ENCODE peak calls at places on chromosomes 6 and 20, in nine cellular contexts. Q is keratinocyte, U is lower lobe of right lung, K is heart left ventricle, R is left lung, T is cardiac muscle cell, X is IMR-90, A is HL-60, F is brain microvascular endothelial cell. N is an unnamed sample.

GRCh38 chr6:43172127-43173007 is 1.3 kb downstream of the SRF start:
- DNase-seq in K (peak; percentile 71), U (peak; percentile 72), R (peak; percentile 91), F (peak; percentile 10), T (peak; percentile 50), X (peak; percentile 27), Q (no peak), A (peak; percentile 62), N (peak; percentile 59)

GRCh38 chr6:88165877-88166492 is at the start of gene CNR1:
- DNase-seq in X (no peak), A (no peak), F (peak; percentile 15), U (peak; percentile 85), T (peak; percentile 52), R (peak; percentile 94), K (peak; percentile 42), Q (no peak), N (peak; percentile 83)

GRCh38 chr20:10769700-10770099 is 95.9 kb upstream of the JAG1 start:
- DNase-seq in K (no peak), Q (no peak), R (no peak), U (no peak), F (peak; percentile 56), T (no peak), X (peak; percentile 39), A (no peak), N (no peak)

GRCh38 chr6:3999800-4000661 is 78.9 kb downstream of the FAM217A start:
- DNase-seq in F (no peak), K (no peak), R (no peak), U (no peak), A (no peak), Q (no peak), T (no peak), X (no peak), N (no peak)

GRCh38 chr20:33373735-33374605 is 27.3 kb downstream of the CDK5RAP1 start:
- DNase-seq in R (no peak), T (peak; percentile 2), A (no peak), F (peak; percentile 28), K (no peak), X (peak; percentile 94), Q (no peak), U (no peak), N (no peak)

GRCh38 chr6:140078552-140079126 is 704.2 kb upstream of the CITED2 start:
- DNase-seq in F (peak; percentile 79), R (no peak), A (no peak), U (no peak), X (peak; percentile 92), Q (no peak), K (no peak), T (peak; percentile 96), N (no peak)

GRCh38 chr20:59518881-59519706 is 85.2 kb upstream of the PHACTR3 start:
- DNase-seq in T (peak; percentile 61), R (no peak), F (peak; percentile 10), X (peak; percentile 47), K (peak; percentile 22), A (peak; percentile 17), U (no peak), Q (peak; percentile 11), N (no peak)

GRCh38 chr20:10065154-10065833 is 30.5 kb downstream of the ANKEF1 start:
- DNase-seq in F (no peak), T (no peak), A (no peak), R (no peak), K (no peak), Q (no peak), X (peak; percentile 33), U (no peak), N (no peak)

GRCh38 chr20:4811257-4811656 is 89.5 kb downstream of the PRND start:
- DNase-seq in K (no peak), F (no peak), T (no peak), Q (no peak), A (no peak), U (no peak), X (no peak), R (no peak), N (no peak)

GRCh38 chr6:40962241-40962640 is 76.8 kb downstream of the UNC5CL start:
- DNase-seq in Q (peak; percentile 98), F (peak; percentile 73), T (peak; percentile 72), A (peak; percentile 12), K (no peak), R (no peak), X (peak; percentile 95), U (no peak), N (peak; percentile 27)

GRCh38 chr20:3407426-3408250 is at the start of gene DNAAF9:
- DNase-seq in K (peak; percentile 83), Q (peak; percentile 73), U (peak; percentile 89), R (peak; percentile 91), T (peak; percentile 84), X (peak; percentile 59), A (peak; percentile 82), F (peak; percentile 45), N (peak; percentile 73)
- TF ChIP-seq CTCF in K (peak; percentile 28), Q (peak; percentile 16), U (peak; percentile 38), R (peak; percentile 15), T (peak; percentile 18), X (peak; percentile 43), A (no peak), F (peak; percentile 3), N (no peak)

GRCh38 chr20:37418591-37418990 is 72.7 kb downstream of the SRC start:
- DNase-seq in R (no peak), A (no peak), U (no peak), F (no peak), T (no peak), Q (no peak), X (no peak), K (no peak), N (no peak)
- H3K27me3 ChIP-seq in R (peaks cover 82% of the 10 kb centered on the region), A (peaks cover 28% of the 10 kb centered on the region), U (peaks cover 23% of the 10 kb centered on the region), F (peaks cover 62% of the 10 kb centered on the region), T (peaks cover 24% of the 10 kb centered on the region), Q (peaks cover 85% of the 10 kb centered on the region), X (peaks cover 91% of the 10 kb centered on the region), K (peaks cover 30% of the 10 kb centered on the region), N (peaks cover 3% of the 10 kb centered on the region)

GRCh38 chr6:130613176-130613575 is 214.0 kb upstream of the SMLR1 start:
- DNase-seq in K (no peak), U (no peak), X (no peak), F (no peak), T (no peak), Q (no peak), A (no peak), R (no peak), N (no peak)
- H3K4me3 ChIP-seq in K (no peak overlapping the region), U (no peak overlapping the region), X (no peak overlapping the region), F (no peak overlapping the region), T (no peak overlapping the region), Q (no peak overlapping the region), A (no peak overlapping the region), R (no peak overlapping the region), N (no peak overlapping the region)

DNA sequence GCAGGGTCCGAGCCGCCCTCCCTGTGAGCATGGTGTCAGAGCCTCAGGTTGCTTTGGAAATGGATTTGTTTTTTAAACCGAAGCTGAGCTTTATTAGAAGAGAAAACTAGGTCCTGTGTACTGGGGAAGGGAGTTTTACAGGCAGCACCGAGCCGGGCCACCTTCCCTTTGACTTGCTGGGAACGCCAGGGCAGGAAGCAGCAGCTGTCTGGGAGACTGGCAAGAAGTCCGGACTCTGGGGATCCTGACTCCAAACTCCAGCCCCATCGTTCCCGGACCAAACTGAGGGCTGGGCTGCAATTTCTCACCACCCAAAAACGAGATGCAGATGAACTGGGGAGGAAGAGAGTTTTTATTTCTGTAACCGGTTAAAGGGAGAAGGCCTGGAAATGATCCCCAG is 214.9 kb upstream of the KCNG1 start:
- DNase-seq in R (no peak), K (no peak), Q (no peak), F (no peak), T (peak; percentile 15), A (no peak), X (no peak), U (no peak), N (no peak)
- TF ChIP-seq CTCF in R (no peak), K (no peak), Q (no peak), F (no peak), T (no peak), A (no peak), X (no peak), U (no peak), N (no peak)

GRCh38 chr20:64162239-64162621 is 2.0 kb upstream of the MYT1 start:
- DNase-seq in F (no peak), R (no peak), A (no peak), T (no peak), K (no peak), Q (no peak), X (no peak), U (no peak), N (no peak)
- H3K27me3 ChIP-seq in F (peaks cover 27% of the 10 kb centered on the region), R (peaks cover 90% of the 10 kb centered on the region), A (peaks cover 17% of the 10 kb centered on the region), T (peaks cover 58% of the 10 kb centered on the region), K (peaks cover 86% of the 10 kb centered on the region), Q (peaks cover 54% of the 10 kb centered on the region), X (peaks cover 73% of the 10 kb centered on the region), U (peaks cover 72% of the 10 kb centered on the region), N (no peaks in the 10 kb centered on the region)

DNA sequence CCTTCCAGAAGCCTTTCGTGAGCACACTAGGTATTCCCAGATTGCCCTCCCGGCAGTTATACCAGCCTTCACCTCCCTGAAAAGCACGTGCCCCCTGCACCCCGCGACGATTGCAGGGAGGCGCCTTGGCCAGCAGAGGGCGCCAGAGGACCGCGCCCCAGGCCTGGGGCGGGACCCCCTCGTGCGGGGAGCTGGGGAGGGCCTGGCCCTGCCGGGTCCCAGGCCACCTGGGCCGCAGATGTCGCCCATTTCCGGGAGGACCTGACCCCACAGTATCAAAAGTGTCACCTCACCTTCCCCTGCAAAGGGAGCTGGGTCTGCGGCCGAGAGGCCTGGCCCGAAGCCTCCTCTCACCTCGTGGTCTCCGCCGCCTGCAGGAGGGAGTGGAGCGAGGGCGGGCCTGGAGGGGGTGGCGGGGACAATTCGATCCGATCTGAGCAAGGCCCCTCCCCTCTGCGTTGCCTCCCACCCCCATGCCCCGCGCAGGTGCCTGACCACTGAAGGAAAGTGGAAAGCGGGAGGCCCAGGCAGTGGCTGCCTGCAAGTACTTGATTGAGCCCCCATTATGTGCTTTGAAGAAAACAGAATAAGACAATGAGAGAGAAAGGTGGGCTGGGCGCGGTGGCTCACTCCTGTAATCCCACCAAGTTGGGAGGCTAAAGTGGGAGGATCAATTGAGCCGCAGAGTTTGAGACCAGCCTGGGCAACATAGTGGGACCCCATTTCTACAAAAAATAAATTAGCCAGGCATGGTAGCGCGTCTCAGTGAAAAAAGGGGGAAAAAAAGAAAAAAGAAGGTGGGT is 3.5 kb upstream of the SNAI1 start:
- DNase-seq in Q (no peak), K (peak; percentile 56), R (peak; percentile 90), A (no peak), T (peak; percentile 46), F (no peak), U (peak; percentile 59), X (no peak), N (peak; percentile 69)
- H3K4me3 ChIP-seq in Q (no peak overlapping the region), K (peak overlapping the region; percentile 33), R (peak overlapping the region; percentile 6), A (no peak overlapping the region), T (peak overlapping the region; percentile 23), F (peak overlapping the region; percentile 40), U (peak overlapping the region; percentile 34), X (peak overlapping the region; percentile 20), N (peak overlapping the region; percentile 10)

GRCh38 chr6:129621252-129621651 is 88.7 kb downstream of the ARHGAP18 start:
- DNase-seq in T (no peak), K (no peak), R (no peak), F (no peak), A (no peak), Q (no peak), U (no peak), X (no peak), N (no peak)
- TF ChIP-seq CTCF in T (peak; percentile 37), K (no peak), R (peak; percentile 28), F (peak; percentile 62), A (peak; percentile 12), Q (peak; percentile 59), U (peak; percentile 34), X (peak; percentile 25), N (peak; percentile 49)

N was measured in GM06990.